ENCODE peak calls at places on chromosomes 11 and 22, in five cellular contexts. I, L, F, G and J are unnamed samples.

GRCh38 chr11:27640954-27641353 is 59.3 kb downstream of the BDNF start:
- DNase-seq in L (no peak), G (no peak), I (no peak), F (no peak), J (no peak)

GRCh38 chr11:24421766-24422165 is 75.1 kb upstream of the LUZP2 start:
- DNase-seq in I (no peak), G (peak; percentile 22), L (peak; percentile 7), F (no peak), J (no peak)

GRCh38 chr11:9916480-9916879 is 252.6 kb downstream of the SWAP70 start:
- DNase-seq in F (no peak), I (no peak), G (no peak), L (no peak), J (no peak)

GRCh38 chr22:43066844-43067385 is 22.3 kb downstream of the TTLL1 start:
- DNase-seq in G (no peak), L (peak; percentile 58), F (no peak), I (peak; percentile 77), J (no peak)

GRCh38 chr11:60953781-60954180 is 1.8 kb upstream of the SLC15A3 start:
- DNase-seq in I (peak; percentile 8), F (no peak), L (peak; percentile 44), G (peak; percentile 6), J (no peak)

GRCh38 chr11:15897211-15897960 is 459.0 kb downstream of the SOX6 start:
- DNase-seq in I (peak; percentile 76), L (peak; percentile 56), F (no peak), G (peak; percentile 63), J (no peak)

GRCh38 chr11:34840736-34841386 is 75.3 kb downstream of the APIP start:
- DNase-seq in I (peak; percentile 18), F (no peak), G (peak; percentile 82), L (peak; percentile 13), J (no peak)

GRCh38 chr11:112588252-112588668 is 327.6 kb upstream of the PLET1 start:
- DNase-seq in L (peak; percentile 77), F (peak; percentile 19), G (peak; percentile 90), I (peak; percentile 88), J (peak; percentile 78)

GRCh38 chr11:47766363-47767227 is 546 bp downstream of the FNBP4 start:
- DNase-seq in I (peak; percentile 83), F (no peak), G (peak; percentile 56), L (peak; percentile 66), J (peak; percentile 30)

GRCh38 chr11:34426766-34427170 is 12.0 kb upstream of the CAT start:
- DNase-seq in I (no peak), G (no peak), F (no peak), L (peak; percentile 71), J (no peak)

GRCh38 chr22:36732609-36733008 is 29.1 kb upstream of the CACNG2 start:
- DNase-seq in F (no peak), L (no peak), I (no peak), G (no peak), J (no peak)

GRCh38 chr11:126497581-126498109 is 142.2 kb downstream of the ST3GAL4 start:
- DNase-seq in F (no peak), L (no peak), I (no peak), G (peak; percentile 51), J (no peak)

GRCh38 chr22:37095113-37095512 is 14.4 kb downstream of the TMPRSS6 start:
- DNase-seq in F (no peak), I (no peak), L (no peak), G (no peak), J (no peak)

GRCh38 chr22:26587991-26588613 is 1.8 kb downstream of the TPST2 start:
- DNase-seq in F (no peak), I (no peak), G (no peak), L (no peak), J (no peak)

GRCh38 chr22:45503816-45504702 is 1.4 kb downstream of the FBLN1 start:
- DNase-seq in F (peak; percentile 53), G (peak; percentile 74), I (peak; percentile 85), L (peak; percentile 72), J (peak; percentile 98)

GRCh38 chr11:95920460-95921105 is 3.3 kb downstream of the MTMR2 start:
- DNase-seq in I (peak; percentile 48), G (no peak), L (peak; percentile 42), F (no peak), J (no peak)

GRCh38 chr11:4118107-4118506 is 23.5 kb downstream of the RRM1 start:
- DNase-seq in F (no peak), I (peak; percentile 21), L (peak; percentile 63), G (no peak), J (no peak)

GRCh38 chr11:15909937-15910598 is 446.3 kb downstream of the SOX6 start:
- DNase-seq in I (no peak), G (no peak), F (no peak), L (no peak), J (no peak)

GRCh38 chr22:45612940-45613339 is 58.7 kb upstream of the ATXN10 start:
- DNase-seq in L (no peak), I (no peak), G (no peak), F (no peak), J (no peak)

GRCh38 chr22:17842386-17842785 is 68.1 kb upstream of the BID start:
- DNase-seq in G (no peak), I (no peak), F (no peak), L (no peak), J (no peak)

GRCh38 chr11:64207247-64208085 is 945 bp downstream of the FERMT3 start:
- DNase-seq in L (peak; percentile 78), I (peak; percentile 81), F (no peak), G (peak; percentile 77), J (no peak)

GRCh38 chr22:49670610-49671330 is 156.9 kb downstream of the BRD1 start:
- DNase-seq in F (no peak), L (no peak), G (peak; percentile 37), I (no peak), J (peak; percentile 18)

GRCh38 chr22:49673048-49673447 is 154.6 kb downstream of the BRD1 start:
- DNase-seq in F (no peak), L (no peak), I (no peak), G (no peak), J (no peak)

GRCh38 chr22:49671331-49672012 is 156.2 kb downstream of the BRD1 start:
- DNase-seq in F (no peak), L (no peak), I (no peak), G (no peak), J (no peak)

GRCh38 chr22:49674479-49674830 is 153.2 kb downstream of the BRD1 start:
- DNase-seq in F (no peak), G (no peak), I (no peak), L (no peak), J (no peak)

GRCh38 chr22:49672013-49672516 is 155.6 kb downstream of the BRD1 start:
- DNase-seq in G (no peak), F (no peak), L (no peak), I (no peak), J (no peak)
- H2BK15ac ChIP-seq in G (no peak overlapping the region), F (no peak overlapping the region), L (no peak overlapping the region), I (no peak overlapping the region), J (no peak overlapping the region)

GRCh38 chr11:74612877-74613276 is 20.5 kb downstream of the POLD3 start:
- DNase-seq in G (no peak), L (peak; percentile 50), I (no peak), F (no peak), J (no peak)
- H3K9ac ChIP-seq in G (no peak overlapping the region), L (no peak overlapping the region), I (no peak overlapping the region), F (no peak overlapping the region), J (no peak overlapping the region)

GRCh38 chr11:2893021-2893528 is 7.5 kb upstream of the CDKN1C start:
- DNase-seq in I (no peak), G (no peak), L (no peak), F (no peak), J (no peak)
- H4K8ac ChIP-seq in I (peak overlapping the region; percentile 98), G (no peak overlapping the region), L (peak overlapping the region; percentile 99), F (peak overlapping the region; percentile 97), J (peak overlapping the region; percentile 77)

GRCh38 chr11:43879789-43880639 is 617 bp upstream of the ALKBH3 start:
- DNase-seq in L (no peak), F (no peak), G (no peak), I (no peak), J (no peak)

GRCh38 chr11:43874738-43875137 is 5.9 kb upstream of the ALKBH3 start:
- DNase-seq in L (no peak), G (no peak), F (no peak), I (no peak), J (no peak)

DNA sequence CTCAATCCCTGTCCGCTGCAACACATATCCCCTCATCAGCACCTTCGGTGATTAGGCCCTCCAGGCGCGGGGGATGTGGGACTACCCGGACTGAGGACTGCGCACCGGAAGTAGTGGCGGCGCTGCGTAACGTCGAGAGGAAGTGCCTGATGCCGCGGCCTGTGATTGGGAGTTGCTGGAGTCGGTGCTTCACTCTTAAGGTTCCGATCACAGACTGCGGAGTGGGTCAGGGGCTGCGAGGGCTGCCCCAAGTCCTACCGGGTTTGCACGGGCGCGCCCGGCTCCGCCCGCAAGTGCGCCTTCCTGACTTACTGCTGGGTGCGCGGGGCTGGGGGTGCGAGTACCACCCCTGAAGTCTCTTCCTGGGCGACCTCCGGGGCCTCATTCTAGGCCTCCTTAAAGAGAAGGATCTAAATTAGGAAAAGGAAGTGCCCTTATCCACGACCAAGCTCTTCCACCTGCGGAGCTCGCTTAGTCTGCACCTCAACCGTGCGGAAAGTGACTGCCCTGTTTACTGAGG is at the start of gene ALKBH3:
- DNase-seq in G (peak; percentile 94), L (peak; percentile 95), F (peak; percentile 87), I (peak; percentile 87), J (peak; percentile 69)
- H2BK15ac ChIP-seq in G (no peak within 1 kb of the TSS), L (peak within 1 kb of the TSS; percentile 58), F (peak within 1 kb of the TSS; percentile 49), I (no peak within 1 kb of the TSS), J (no peak within 1 kb of the TSS)

GRCh38 chr11:76382209-76382608 is 1.1 kb downstream of the GVQW3 start:
- DNase-seq in I (no peak), G (peak; percentile 27), F (no peak), L (no peak), J (no peak)
- H3K9ac ChIP-seq in I (peak overlapping the region; percentile 87), G (no peak overlapping the region), F (no peak overlapping the region), L (no peak overlapping the region), J (no peak overlapping the region)